ENCODE peak calls at places on chromosomes 11 and 22, in five cellular contexts. B is substantia nigra; J is dorsolateral prefrontal cortex; Y is cardiac muscle cell; N is stimulated activated CD4-positive, alpha-beta T cell treated with anti-CD3 and anti-CD28 coated beads, Interleukin-4, amount 100 ng/mL, for 4 hours. U is an unnamed sample.

GRCh38 chr11:4181780-4182721 is 87.5 kb downstream of the RRM1 start:
- DNase-seq in B (peak; percentile 50), J (peak; percentile 70), Y (peak; percentile 64), N (peak; percentile 6), U (peak; percentile 72)

GRCh38 chr11:1942541-1943260 is 4.4 kb upstream of the MRPL23 start:
- DNase-seq in B (no peak), J (no peak), Y (no peak), N (no peak), U (no peak)

GRCh38 chr22:27461470-27461869 is 340.1 kb downstream of the MN1 start:
- DNase-seq in B (no peak), J (no peak), Y (peak; percentile 70), N (no peak), U (peak; percentile 89)

GRCh38 chr11:5267033-5267563 is 2.6 kb downstream of the HBE1 start:
- DNase-seq in B (no peak), J (no peak), Y (no peak), N (no peak), U (no peak)

GRCh38 chr22:23501708-23502107 is 78.4 kb downstream of the IGLL1 start:
- DNase-seq in B (no peak), J (peak; percentile 3), Y (no peak), N (no peak), U (no peak)

GRCh38 chr11:73866586-73866996 is 10.1 kb downstream of the COA4 start:
- DNase-seq in B (no peak), J (no peak), Y (peak; percentile 91), N (no peak), U (peak; percentile 88)

GRCh38 chr11:22244986-22245592 is 52.2 kb downstream of the ANO5 start:
- DNase-seq in B (no peak), J (peak; percentile 34), Y (peak; percentile 55), N (peak; percentile 1), U (no peak)

GRCh38 chr11:43919852-43920597 is 22.4 kb upstream of the C11orf96 start:
- DNase-seq in B (no peak), J (no peak), Y (peak; percentile 77), N (no peak), U (no peak)

GRCh38 chr11:47494996-47495855 is 46.3 kb upstream of the RAPSN start:
- DNase-seq in B (no peak), J (no peak), Y (peak; percentile 83), N (no peak), U (no peak)

GRCh38 chr22:38208549-38209097 is 6.8 kb downstream of the MAFF start:
- DNase-seq in B (no peak), J (no peak), Y (no peak), N (no peak), U (no peak)

GRCh38 chr11:45333506-45333971 is 47.4 kb upstream of the SYT13 start:
- DNase-seq in B (no peak), J (no peak), Y (peak; percentile 92), N (no peak), U (peak; percentile 52)

GRCh38 chr11:45885274-45885920 is at the start of gene MAPK8IP1:
- DNase-seq in B (no peak), J (no peak), Y (peak; percentile 43), N (peak; percentile 21), U (no peak)

GRCh38 chr11:132472411-132473205 is 1059.7 kb downstream of the OPCML start:
- DNase-seq in B (no peak), J (peak; percentile 53), Y (peak; percentile 22), N (no peak), U (peak; percentile 67)

GRCh38 chr11:128548655-128549255 is 38.6 kb downstream of the ETS1 start:
- DNase-seq in B (no peak), J (no peak), Y (peak; percentile 79), N (no peak), U (no peak)

GRCh38 chr11:285894-286220 is 3.1 kb upstream of the PGGHG start:
- DNase-seq in B (no peak), J (no peak), Y (no peak), N (no peak), U (no peak)

GRCh38 chr11:62830904-62831519 is 839 bp downstream of the STX5 start:
- DNase-seq in B (no peak), J (no peak), Y (no peak), N (no peak), U (no peak)

GRCh38 chr11:68420171-68420570 is 40.4 kb upstream of the PPP6R3 start:
- DNase-seq in B (no peak), J (no peak), Y (no peak), N (no peak), U (no peak)

GRCh38 chr11:74683941-74684481 is 47.2 kb downstream of the CHRDL2 start:
- DNase-seq in B (no peak), J (peak; percentile 31), Y (no peak), N (no peak), U (no peak)

GRCh38 chr11:13268791-13269190 is 8.8 kb upstream of the BMAL1 start:
- DNase-seq in B (no peak), J (no peak), Y (no peak), N (no peak), U (no peak)

GRCh38 chr11:102199673-102200072 is 89.4 kb downstream of the YAP1 start:
- DNase-seq in B (no peak), J (no peak), Y (no peak), N (no peak), U (no peak)

GRCh38 chr11:114595571-114595970 is at the start of gene NXPE4:
- DNase-seq in B (no peak), J (no peak), Y (no peak), N (no peak), U (no peak)

GRCh38 chr11:39221739-39222138 is 2237.7 kb downstream of the LRRC4C start:
- DNase-seq in B (no peak), J (no peak), Y (no peak), N (no peak), U (no peak)

GRCh38 chr11:64501500-64502427 is 89.3 kb upstream of the SLC22A12 start:
- DNase-seq in B (no peak), J (no peak), Y (no peak), N (no peak), U (no peak)